ENCODE peak calls at places on chromosomes 13 and 19, in five cellular contexts. D, P, M, T and H are unnamed samples.

GRCh38 chr19:45076029-45076850 is at the start of gene ZNF296:
- DNase-seq in D (peak), P (no peak), M (peak), T (peak), H (peak)

GRCh38 chr19:32471095-32471494 is 65.5 kb downstream of the DPY19L3 start:
- DNase-seq in D (no peak), P (no peak), M (no peak), T (peak), H (no peak)

GRCh38 chr13:109162248-109163051 is 533.0 kb downstream of the MYO16 start:
- DNase-seq in D (no peak), P (no peak), M (no peak), T (no peak), H (no peak)

GRCh38 chr19:33304760-33305647 is 2.7 kb upstream of the CEBPA start:
- DNase-seq in D (no peak), P (no peak), M (peak), T (no peak), H (no peak)

GRCh38 chr19:10431943-10432735 is 11.8 kb downstream of the PDE4A start:
- DNase-seq in D (no peak), P (no peak), M (peak), T (peak), H (peak)

GRCh38 chr19:44696939-44697669 is 1.8 kb upstream of the CEACAM16 start:
- DNase-seq in D (no peak), P (no peak), M (no peak), T (no peak), H (no peak)

GRCh38 chr13:35500071-35500595 is 23.6 kb upstream of the MAB21L1 start:
- DNase-seq in D (no peak), P (no peak), M (no peak), T (no peak), H (no peak)

GRCh38 chr13:106493569-106493968 is 41.9 kb downstream of the EFNB2 start:
- DNase-seq in D (no peak), P (no peak), M (no peak), T (peak), H (no peak)

GRCh38 chr19:2127758-2128157 is 23.6 kb downstream of the AP3D1 start:
- DNase-seq in D (no peak), P (no peak), M (no peak), T (no peak), H (no peak)

GRCh38 chr19:13262450-13262849 is 112.2 kb downstream of the IER2 start:
- DNase-seq in D (no peak), P (peak), M (peak), T (no peak), H (no peak)

GRCh38 chr13:63088226-63088625 is 1672.6 kb upstream of the PCDH20 start:
- DNase-seq in D (no peak), P (no peak), M (no peak), T (no peak), H (no peak)

DNA sequence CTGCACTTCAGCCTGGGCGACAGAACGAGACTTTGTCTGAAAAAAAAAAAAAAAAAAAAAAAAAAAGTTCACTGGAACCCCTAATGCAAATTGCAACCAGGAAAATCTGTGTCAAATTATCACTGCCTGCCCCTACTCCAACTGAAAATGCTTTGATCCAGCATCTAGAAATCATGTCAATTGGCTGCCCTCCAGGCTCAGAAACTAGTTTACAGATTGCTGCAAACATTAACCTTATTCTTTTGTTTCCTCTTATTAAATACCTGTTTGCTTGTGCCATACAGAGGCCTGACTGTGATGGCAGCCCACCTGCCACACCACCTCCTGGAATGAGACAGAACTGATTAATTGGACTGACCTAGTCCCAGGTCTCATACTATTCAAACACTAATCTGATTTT is 18.6 kb upstream of the AKT2 start:
- DNase-seq in D (no peak), P (no peak), M (no peak), T (no peak), H (no peak)
- TF ChIP-seq CTCF in D (no peak), P (no peak), M (no peak), T (no peak), H (no peak)

GRCh38 chr19:41853768-41854167 is 6.3 kb upstream of the RPS19 start:
- DNase-seq in D (no peak), P (no peak), M (no peak), T (no peak), H (no peak)
- TF ChIP-seq CTCF in D (no peak), P (no peak), M (no peak), T (no peak), H (no peak)

GRCh38 chr13:50911051-50911690 is 1.6 kb downstream of the RNASEH2B start:
- DNase-seq in D (no peak), P (no peak), M (no peak), T (no peak), H (no peak)

GRCh38 chr13:50911937-50912624 is 2.5 kb downstream of the RNASEH2B start:
- DNase-seq in D (peak), P (peak), M (peak), T (peak), H (no peak)

GRCh38 chr13:50908371-50908770 is 1.2 kb upstream of the RNASEH2B start:
- DNase-seq in D (no peak), P (no peak), M (no peak), T (no peak), H (no peak)

GRCh38 chr13:50909605-50910482 is at the start of gene RNASEH2B:
- DNase-seq in D (peak), P (no peak), M (peak), T (peak), H (peak)

GRCh38 chr13:50910483-50910805 is 853 bp downstream of the RNASEH2B start:
- DNase-seq in D (no peak), P (no peak), M (no peak), T (no peak), H (no peak)
- TF ChIP-seq CTCF in D (no peak), P (peak), M (peak), T (no peak), H (no peak)

DNA sequence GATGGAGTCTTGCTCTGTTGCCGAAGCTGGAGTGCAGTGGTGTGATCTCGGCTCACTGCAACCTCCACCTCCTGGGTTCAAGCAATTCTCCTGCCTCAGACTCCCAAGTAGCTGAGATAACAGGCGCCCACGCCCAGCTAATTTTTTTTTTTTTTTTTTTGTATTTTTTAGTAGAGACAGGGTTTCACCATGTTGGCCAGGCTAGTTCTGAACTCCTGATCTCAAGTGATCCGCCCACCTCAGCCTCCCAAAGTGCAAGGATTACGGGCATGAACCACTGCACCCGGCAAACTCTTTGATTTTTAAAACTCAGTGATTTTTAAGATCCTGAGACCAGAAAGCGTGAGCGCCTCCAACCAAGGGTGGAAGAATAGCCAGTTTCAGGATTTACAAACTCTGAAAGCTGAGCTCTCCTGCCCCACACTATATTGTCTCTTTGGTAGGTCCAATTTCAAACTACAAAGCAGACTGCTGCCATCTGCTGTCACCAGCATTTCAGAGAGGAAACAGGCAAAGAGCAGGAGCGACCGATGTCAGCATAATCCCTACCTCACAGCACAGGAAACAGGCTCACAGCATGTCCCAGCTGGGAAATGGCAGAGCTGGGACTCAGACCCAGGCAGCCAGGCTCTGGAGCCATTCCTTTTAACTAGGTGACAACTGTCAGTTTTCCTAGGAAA is 9.2 kb downstream of the NOSIP start:
- DNase-seq in D (no peak), P (no peak), M (peak), T (no peak), H (no peak)
- TF ChIP-seq CTCF in D (no peak), P (peak), M (peak), T (peak), H (peak)

GRCh38 chr19:16375157-16375935 is 50.7 kb downstream of the KLF2 start:
- DNase-seq in D (no peak), P (no peak), M (no peak), T (peak), H (no peak)

GRCh38 chr19:16377521-16377920 is 52.9 kb downstream of the KLF2 start:
- DNase-seq in D (no peak), P (no peak), M (no peak), T (peak), H (no peak)

GRCh38 chr19:16376241-16376640 is 51.6 kb downstream of the KLF2 start:
- DNase-seq in D (no peak), P (no peak), M (no peak), T (peak), H (no peak)

GRCh38 chr19:16375936-16376185 is 51.2 kb downstream of the KLF2 start:
- DNase-seq in D (no peak), P (no peak), M (no peak), T (peak), H (no peak)

GRCh38 chr19:16376649-16377048 is 52.0 kb downstream of the KLF2 start:
- DNase-seq in D (no peak), P (no peak), M (no peak), T (peak), H (no peak)
- TF ChIP-seq CTCF in D (no peak), P (peak), M (no peak), T (peak), H (peak)

DNA sequence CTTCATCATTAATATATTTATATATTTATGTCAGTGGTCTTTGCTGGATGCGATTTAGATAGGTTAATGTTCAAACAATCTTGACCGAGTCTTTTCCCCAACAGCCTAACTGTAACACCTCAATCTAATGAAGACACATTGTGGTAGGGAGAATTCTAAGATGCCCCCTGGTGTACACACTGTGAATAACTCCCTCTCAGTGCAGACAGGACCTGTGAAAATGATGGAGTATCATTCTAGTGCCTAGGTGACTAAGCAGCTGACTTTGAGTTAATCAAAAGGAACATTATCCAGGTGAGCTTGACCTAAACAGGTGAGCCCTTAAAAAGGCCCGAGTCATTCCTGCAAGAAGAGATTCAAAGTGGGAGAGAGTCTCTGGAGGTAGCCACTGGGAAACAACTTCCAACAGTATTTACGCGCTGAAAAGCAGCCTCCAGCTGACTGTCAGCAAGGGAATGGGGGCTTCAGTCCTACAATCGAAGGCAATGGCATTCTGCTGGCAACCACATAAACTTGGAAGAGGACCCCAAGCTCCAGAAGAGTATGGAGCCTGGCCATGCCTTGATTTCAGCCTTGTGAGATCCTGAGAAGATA is 28.0 kb upstream of the KBTBD7 start:
- DNase-seq in D (peak), P (no peak), M (peak), T (no peak), H (peak)
- TF ChIP-seq CTCF in D (peak), P (peak), M (peak), T (peak), H (peak)